ENCODE peak calls at places on chromosomes 1 and 21, in six cellular contexts. L is fibroblast of the aortic adventitia, X is dorsolateral prefrontal cortex, Y is fibroblast of pulmonary artery, T is uterus, F is cardiac muscle cell. E is an unnamed sample.
A peak's percentile ranks its signal among the peaks of the same experiment; 100 is the strongest.

GRCh38 chr21:45917241-45917640 is 64.3 kb upstream of the COL6A1 start:
- DNase-seq in L (no peak), X (no peak), Y (no peak), T (no peak), F (no peak), E (no peak)

GRCh38 chr1:224894915-224895314 is 34.6 kb upstream of the DNAH14 start:
- DNase-seq in L (peak; percentile 29), X (no peak), Y (peak; percentile 33), T (no peak), F (peak; percentile 13), E (no peak)

GRCh38 chr1:239997515-239998311 is 94.0 kb upstream of the FMN2 start:
- DNase-seq in L (no peak), X (no peak), Y (no peak), T (no peak), F (no peak), E (no peak)

GRCh38 chr1:182786223-182787001 is 3.2 kb upstream of the NPL start:
- DNase-seq in L (peak; percentile 84), X (peak; percentile 52), Y (peak; percentile 86), T (peak; percentile 36), F (peak; percentile 87), E (peak; percentile 63)

GRCh38 chr1:87330201-87330953 is 1.7 kb downstream of the LMO4 start:
- DNase-seq in L (peak; percentile 46), X (peak; percentile 36), Y (no peak), T (peak; percentile 42), F (peak; percentile 37), E (peak; percentile 49)

GRCh38 chr21:33386222-33386784 is 16.9 kb upstream of the IFNGR2 start:
- DNase-seq in L (no peak), X (no peak), Y (peak; percentile 15), T (no peak), F (no peak), E (no peak)

GRCh38 chr1:100300691-100301090 is 34.7 kb downstream of the RTCA start:
- DNase-seq in L (no peak), X (no peak), Y (no peak), T (no peak), F (no peak), E (no peak)

GRCh38 chr1:79629414-79629813 is 622.9 kb upstream of the ADGRL4 start:
- DNase-seq in L (no peak), X (no peak), Y (no peak), T (no peak), F (no peak), E (no peak)

GRCh38 chr1:202709276-202710041 is 795 bp downstream of the SYT2 start:
- DNase-seq in L (no peak), X (no peak), Y (no peak), T (no peak), F (no peak), E (peak; percentile 29)

GRCh38 chr1:219907772-219908070 is 20.6 kb downstream of the SLC30A10 start:
- DNase-seq in L (no peak), X (no peak), Y (no peak), T (no peak), F (no peak), E (no peak)

GRCh38 chr1:235971020-235971419 is 93.9 kb downstream of the NID1 start:
- DNase-seq in L (no peak), X (no peak), Y (no peak), T (no peak), F (no peak), E (no peak)

GRCh38 chr1:113928129-113928949 is 785 bp upstream of the HIPK1 start:
- DNase-seq in L (no peak), X (no peak), Y (no peak), T (no peak), F (no peak), E (no peak)

GRCh38 chr1:146012703-146013565 is 8.6 kb downstream of the HJV start:
- DNase-seq in L (peak; percentile 89), X (peak; percentile 40), Y (peak; percentile 88), T (peak; percentile 70), F (peak; percentile 83), E (no peak)

GRCh38 chr1:114341886-114342285 is 169.1 kb downstream of the TRIM33 start:
- DNase-seq in L (no peak), X (no peak), Y (no peak), T (no peak), F (no peak), E (no peak)

GRCh38 chr1:26094677-26095383 is 16.8 kb upstream of the PDIK1L start:
- DNase-seq in L (peak; percentile 69), X (no peak), Y (peak; percentile 48), T (peak; percentile 39), F (peak; percentile 68), E (peak; percentile 36)
- TF ChIP-seq CTCF in L (peak; percentile 33), X (no peak), Y (peak; percentile 22), T (no peak), F (peak; percentile 29), E (no peak)

DNA sequence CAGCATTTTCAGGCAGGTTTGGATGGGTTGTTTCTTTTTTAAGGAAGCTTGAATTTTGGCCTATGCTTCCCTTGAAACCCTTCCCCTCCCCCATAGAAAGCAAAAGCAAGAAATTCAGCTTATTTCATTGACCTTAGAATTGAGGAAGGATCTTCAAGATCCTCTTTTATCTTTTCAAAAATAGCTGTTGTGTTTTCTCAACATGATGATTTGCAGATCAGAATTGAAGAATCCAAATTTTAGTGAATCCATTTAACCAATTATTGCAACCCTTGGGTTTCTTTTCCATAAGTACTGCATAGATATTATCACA is 73.7 kb downstream of the LRRC8C start:
- DNase-seq in L (no peak), X (no peak), Y (no peak), T (no peak), F (no peak), E (no peak)
- H3K4me3 ChIP-seq in L (no peak overlapping the region), X (no peak overlapping the region), Y (no peak overlapping the region), T (no peak overlapping the region), F (no peak overlapping the region), E (no peak overlapping the region)

GRCh38 chr1:60126733-60127132 is 53.2 kb upstream of the C1orf87 start:
- DNase-seq in L (peak; percentile 20), X (no peak), Y (no peak), T (no peak), F (peak; percentile 8), E (no peak)
- TF ChIP-seq CTCF in L (no peak), X (no peak), Y (no peak), T (no peak), F (no peak), E (no peak)

GRCh38 chr1:903721-904270 is 19.9 kb upstream of the SAMD11 start:
- DNase-seq in L (no peak), X (no peak), Y (no peak), T (peak; percentile 15), F (no peak), E (peak; percentile 16)
- H3K4me3 ChIP-seq in L (peak overlapping the region; percentile 28), X (peak overlapping the region; percentile 52), Y (peak overlapping the region; percentile 14), T (no peak overlapping the region), F (peak overlapping the region; percentile 30), E (peak overlapping the region; percentile 49)